ENCODE peak calls at places on chromosome 18, in six cellular contexts. One of them, this sample, is unnamed.

GRCh38 chr18:59985289-59985688 is 85.5 kb downstream of the PMAIP1 start:
- DNase-seq in M059J: peak
- DNase-seq in bronchial epithelial cell: peak
- DNase-seq in pancreas: no peak
- DNase-seq in HFF-Myc: no peak
- DNase-seq in DMS153: no peak
- DNase-seq in this sample: no peak

GRCh38 chr18:79786781-79787526 is 10.8 kb upstream of the KCNG2 start:
- DNase-seq in M059J: peak
- DNase-seq in bronchial epithelial cell: no peak
- DNase-seq in pancreas: no peak
- DNase-seq in HFF-Myc: no peak
- DNase-seq in DMS153: no peak
- DNase-seq in this sample: no peak

GRCh38 chr18:2572144-2572682 is 856 bp downstream of the NDC80 start:
- DNase-seq in M059J: no peak
- DNase-seq in bronchial epithelial cell: no peak
- DNase-seq in pancreas: no peak
- DNase-seq in HFF-Myc: no peak
- DNase-seq in DMS153: no peak
- DNase-seq in this sample: no peak

GRCh38 chr18:7572837-7573236 is 5.7 kb downstream of the PTPRM start:
- DNase-seq in M059J: peak
- DNase-seq in bronchial epithelial cell: no peak
- DNase-seq in pancreas: no peak
- DNase-seq in HFF-Myc: no peak
- DNase-seq in DMS153: no peak
- DNase-seq in this sample: no peak

GRCh38 chr18:23528580-23529472 is 25.5 kb downstream of the RMC1 start:
- DNase-seq in M059J: peak
- DNase-seq in bronchial epithelial cell: no peak
- DNase-seq in pancreas: peak
- DNase-seq in HFF-Myc: peak
- DNase-seq in DMS153: no peak
- DNase-seq in this sample: no peak

GRCh38 chr18:23228102-23229051 is 93.1 kb downstream of the CABLES1 start:
- DNase-seq in M059J: peak
- DNase-seq in bronchial epithelial cell: no peak
- DNase-seq in pancreas: no peak
- DNase-seq in HFF-Myc: no peak
- DNase-seq in DMS153: peak
- DNase-seq in this sample: peak

GRCh38 chr18:23307567-23308295 is 145.4 kb upstream of the RIOK3 start:
- DNase-seq in M059J: peak
- DNase-seq in bronchial epithelial cell: no peak
- DNase-seq in pancreas: no peak
- DNase-seq in HFF-Myc: no peak
- DNase-seq in DMS153: no peak
- DNase-seq in this sample: no peak

GRCh38 chr18:24019641-24020331 is 5.2 kb downstream of the TTC39C start:
- DNase-seq in M059J: no peak
- DNase-seq in bronchial epithelial cell: no peak
- DNase-seq in pancreas: no peak
- DNase-seq in HFF-Myc: no peak
- DNase-seq in DMS153: no peak
- DNase-seq in this sample: peak

GRCh38 chr18:22282311-22283235 is 113.2 kb downstream of the GATA6 start:
- DNase-seq in M059J: peak
- DNase-seq in bronchial epithelial cell: peak
- DNase-seq in pancreas: no peak
- DNase-seq in HFF-Myc: peak
- DNase-seq in DMS153: peak
- DNase-seq in this sample: no peak

GRCh38 chr18:51235011-51235789 is 37.7 kb upstream of the MEX3C start:
- DNase-seq in M059J: peak
- DNase-seq in bronchial epithelial cell: peak
- DNase-seq in pancreas: no peak
- DNase-seq in HFF-Myc: no peak
- DNase-seq in DMS153: no peak
- DNase-seq in this sample: no peak

GRCh38 chr18:56086176-56086575 is 498.2 kb upstream of the TCF4 start:
- DNase-seq in M059J: peak
- DNase-seq in bronchial epithelial cell: no peak
- DNase-seq in pancreas: no peak
- DNase-seq in HFF-Myc: no peak
- DNase-seq in DMS153: no peak
- DNase-seq in this sample: no peak

GRCh38 chr18:79724299-79725080 is 44.9 kb downstream of the CTDP1 start:
- DNase-seq in M059J: no peak
- DNase-seq in bronchial epithelial cell: no peak
- DNase-seq in pancreas: no peak
- DNase-seq in HFF-Myc: no peak
- DNase-seq in DMS153: no peak
- DNase-seq in this sample: no peak

GRCh38 chr18:49944681-49945080 is 131.3 kb upstream of the ACAA2 start:
- DNase-seq in M059J: peak
- DNase-seq in bronchial epithelial cell: no peak
- DNase-seq in pancreas: no peak
- DNase-seq in HFF-Myc: no peak
- DNase-seq in DMS153: no peak
- DNase-seq in this sample: no peak

GRCh38 chr18:6719914-6720692 is 9.4 kb upstream of the ARHGAP28 start:
- DNase-seq in M059J: no peak
- DNase-seq in bronchial epithelial cell: no peak
- DNase-seq in pancreas: no peak
- DNase-seq in HFF-Myc: no peak
- DNase-seq in DMS153: no peak
- DNase-seq in this sample: no peak

GRCh38 chr18:13003466-13003896 is 12.3 kb downstream of the CEP192 start:
- DNase-seq in M059J: peak
- DNase-seq in bronchial epithelial cell: peak
- DNase-seq in pancreas: no peak
- DNase-seq in HFF-Myc: peak
- DNase-seq in DMS153: no peak
- DNase-seq in this sample: no peak